ENCODE peak calls at places on chromosomes 12 and 14, in eight cellular contexts. X is A549, U is pancreas, K is RWPE2, D is brain microvascular endothelial cell, G is heart right ventricle, P is progenitor cell of endocrine pancreas, T is HFFc6. C is an unnamed sample.

GRCh38 chr12:49983892-49984291 is 11.1 kb downstream of the AQP6 start:
- DNase-seq in K (no peak), D (peak), P (no peak), U (no peak), G (no peak), X (no peak), T (peak), C (no peak)

GRCh38 chr12:52870361-52871290 is 21.8 kb upstream of the KRT78 start:
- DNase-seq in G (peak), X (peak), U (peak), P (peak), K (no peak), T (peak), D (peak), C (peak)

GRCh38 chr12:846376-846775 is 94.0 kb downstream of the WNK1 start:
- DNase-seq in D (no peak), X (no peak), U (no peak), P (no peak), G (no peak), T (no peak), K (no peak), C (no peak)

GRCh38 chr12:109500406-109501185 is 23.2 kb downstream of the UBE3B start:
- DNase-seq in U (no peak), G (no peak), T (no peak), P (no peak), X (no peak), K (no peak), D (no peak), C (no peak)

GRCh38 chr12:112112423-112113132 is 4.0 kb upstream of the NAA25 start:
- DNase-seq in K (peak), G (no peak), X (peak), T (no peak), P (no peak), D (no peak), U (no peak), C (no peak)

GRCh38 chr12:127293507-127294310 is 973.3 kb upstream of the TMEM132C start:
- DNase-seq in K (no peak), G (peak), X (peak), D (peak), P (peak), U (peak), T (peak), C (peak)

GRCh38 chr14:49972199-49972671 is 79.4 kb downstream of the ARF6 start:
- DNase-seq in K (no peak), T (peak), X (peak), G (no peak), U (no peak), P (no peak), D (no peak), C (no peak)

GRCh38 chr14:103880334-103880985 is 33.1 kb upstream of the PPP1R13B start:
- DNase-seq in D (peak), X (no peak), P (no peak), T (peak), K (no peak), G (peak), U (peak), C (no peak)

GRCh38 chr12:42336286-42336685 is 10.3 kb downstream of the PPHLN1 start:
- DNase-seq in T (no peak), K (no peak), X (no peak), P (no peak), G (no peak), U (no peak), D (no peak), C (no peak)

GRCh38 chr12:108446766-108447165 is 68.3 kb upstream of the FICD start:
- DNase-seq in D (no peak), G (peak), U (no peak), X (no peak), P (no peak), K (no peak), T (no peak), C (no peak)

GRCh38 chr12:61513972-61514371 is 746.2 kb upstream of the USP15 start:
- DNase-seq in X (no peak), G (no peak), U (no peak), K (no peak), T (no peak), D (no peak), P (no peak), C (no peak)
- TF ChIP-seq CTCF in X (no peak), G (no peak), U (no peak), K (no peak), T (no peak), D (no peak), P (no peak), C (no peak)

DNA sequence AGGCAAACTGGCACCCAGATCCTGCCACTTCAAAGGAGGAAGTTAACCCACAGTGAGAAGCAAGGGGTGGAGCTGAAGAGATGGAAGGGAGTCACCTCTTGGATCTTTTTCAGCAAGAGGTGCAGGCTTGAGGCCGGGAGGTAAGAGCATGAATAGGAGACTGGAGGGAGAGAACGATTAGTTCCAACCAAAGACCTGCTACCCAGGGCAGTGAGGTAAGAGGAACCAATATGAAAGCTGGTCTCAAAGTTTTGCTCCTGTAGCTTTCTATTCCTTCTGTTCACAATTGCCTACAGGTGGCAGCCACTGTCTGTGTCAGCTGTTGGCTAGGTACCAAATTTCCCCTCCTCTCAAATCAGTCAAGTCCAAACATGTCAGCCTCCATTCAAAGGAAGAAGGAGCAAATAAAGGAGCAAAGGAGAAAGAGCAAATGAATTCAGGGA is 14.9 kb upstream of the TAC3 start:
- DNase-seq in T (no peak), P (no peak), X (peak), D (no peak), U (no peak), G (no peak), K (no peak), C (no peak)
- TF ChIP-seq CTCF in T (no peak), P (no peak), X (no peak), D (no peak), U (no peak), G (no peak), K (peak), C (no peak)

GRCh38 chr12:3150820-3151590 is 73.8 kb downstream of the TSPAN9 start:
- DNase-seq in X (no peak), T (no peak), P (no peak), D (no peak), U (no peak), K (no peak), G (no peak), C (no peak)

GRCh38 chr12:3150308-3150670 is 73.1 kb downstream of the TSPAN9 start:
- DNase-seq in T (no peak), P (no peak), G (no peak), U (no peak), K (no peak), X (no peak), D (no peak), C (no peak)

GRCh38 chr12:3154006-3154405 is 76.8 kb downstream of the TSPAN9 start:
- DNase-seq in P (no peak), X (no peak), G (no peak), D (no peak), T (no peak), K (no peak), U (no peak), C (no peak)

GRCh38 chr12:3152892-3153291 is 75.7 kb downstream of the TSPAN9 start:
- DNase-seq in T (no peak), X (no peak), U (no peak), D (no peak), P (no peak), G (peak), K (no peak), C (no peak)

DNA sequence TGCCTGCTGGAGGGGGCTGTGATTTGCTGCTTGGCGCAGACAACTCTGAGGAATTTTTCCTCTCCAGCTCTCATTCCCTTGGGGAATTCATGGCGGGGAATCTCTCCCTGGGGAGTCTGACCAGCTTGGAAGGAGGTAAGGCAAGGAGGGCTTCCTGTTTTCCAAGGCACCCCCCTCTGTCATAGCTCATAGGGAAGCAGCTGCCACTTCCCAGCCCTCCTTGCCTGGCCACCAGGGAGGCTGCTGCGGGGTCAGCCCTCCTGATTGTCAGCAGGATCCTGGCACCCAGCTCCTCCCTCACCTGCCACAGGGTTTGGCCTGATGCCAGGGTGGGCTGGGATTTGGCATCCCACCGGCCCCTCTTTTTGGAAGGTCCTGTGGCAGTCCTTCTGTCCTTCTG is 74.8 kb downstream of the TSPAN9 start:
- DNase-seq in X (no peak), T (no peak), P (no peak), U (peak), K (no peak), G (peak), D (peak), C (no peak)
- TF ChIP-seq CTCF in X (no peak), T (no peak), P (no peak), U (no peak), K (no peak), G (no peak), D (no peak), C (no peak)

GRCh38 chr12:54294152-54294913 is 6.5 kb downstream of the NFE2 start:
- DNase-seq in U (peak), D (no peak), P (peak), X (peak), K (no peak), T (peak), G (peak), C (peak)
- TF ChIP-seq CTCF in U (peak), D (peak), P (peak), X (peak), K (peak), T (peak), G (peak), C (peak)

GRCh38 chr12:38556647-38557046 is 240.1 kb downstream of the ALG10B start:
- DNase-seq in U (no peak), G (no peak), X (no peak), P (no peak), T (no peak), D (no peak), K (no peak), C (no peak)

GRCh38 chr12:38555620-38556596 is 239.3 kb downstream of the ALG10B start:
- DNase-seq in X (peak), U (no peak), T (no peak), G (no peak), P (no peak), D (no peak), K (no peak), C (no peak)
- TF ChIP-seq CTCF in X (no peak), U (no peak), T (no peak), G (no peak), P (no peak), D (no peak), K (no peak), C (no peak)

GRCh38 chr12:56158029-56158925 is at the start of gene MYL6:
- DNase-seq in X (peak), T (peak), K (peak), U (peak), G (peak), D (peak), P (peak), C (peak)
- TF ChIP-seq CTCF in X (no peak), T (peak), K (no peak), U (no peak), G (no peak), D (no peak), P (no peak), C (no peak)

DNA sequence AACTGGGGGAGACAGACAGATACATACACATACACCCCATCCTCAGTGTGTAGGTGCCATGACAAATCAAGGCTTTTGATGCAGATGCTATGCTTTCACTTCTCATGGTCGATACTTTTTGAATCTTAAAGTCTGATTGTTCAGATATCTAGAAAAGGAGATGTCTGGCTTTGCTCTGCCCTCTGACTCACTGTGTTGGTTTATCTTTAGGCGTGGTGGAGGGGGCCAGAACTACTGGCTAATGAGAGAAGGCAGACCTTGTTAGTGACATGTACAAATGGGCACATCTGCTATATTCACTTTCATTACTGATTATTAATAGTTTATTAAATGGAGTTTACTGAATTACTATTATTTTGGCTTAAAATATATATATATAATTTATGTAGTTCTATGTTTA is 444.3 kb upstream of the RGS6 start:
- DNase-seq in X (no peak), U (no peak), P (no peak), G (no peak), K (no peak), T (no peak), D (peak), C (no peak)
- TF ChIP-seq CTCF in X (no peak), U (no peak), P (no peak), G (no peak), K (no peak), T (no peak), D (no peak), C (no peak)

GRCh38 chr14:69499436-69499835 is 14.9 kb downstream of the PLEKHD1 start:
- DNase-seq in K (peak), U (no peak), G (no peak), X (no peak), D (no peak), T (no peak), P (no peak), C (no peak)
- TF ChIP-seq CTCF in K (no peak), U (no peak), G (no peak), X (no peak), D (no peak), T (no peak), P (no peak), C (no peak)

C was measured in nephron progenitor cell.